ENCODE peak calls at places on chromosomes 12 and 14, in six cellular contexts. Z, P, D, C, U and M are unnamed samples.

GRCh38 chr14:32230695-32231280 is 27.7 kb upstream of the RNU6-8 start:
- DNase-seq in Z (no peak), P (peak; percentile 32), D (no peak), C (no peak), U (no peak), M (peak; percentile 86)

GRCh38 chr14:73607241-73607640 is 5.1 kb upstream of the ACOT6 start:
- DNase-seq in Z (no peak), P (no peak), D (no peak), C (no peak), U (no peak), M (no peak)

GRCh38 chr12:25308761-25309160 is 58.0 kb upstream of the KRAS start:
- DNase-seq in Z (no peak), P (no peak), D (no peak), C (no peak), U (no peak), M (no peak)

GRCh38 chr12:16670456-16671050 is 64.6 kb upstream of the LMO3 start:
- DNase-seq in Z (no peak), P (no peak), D (no peak), C (no peak), U (no peak), M (no peak)

GRCh38 chr12:79186506-79186905 is 321.9 kb downstream of the SYT1 start:
- DNase-seq in Z (no peak), P (no peak), D (no peak), C (no peak), U (no peak), M (no peak)

GRCh38 chr12:131990066-131990979 is 40.6 kb downstream of the EP400 start:
- DNase-seq in Z (no peak), P (no peak), D (no peak), C (peak; percentile 55), U (no peak), M (no peak)

GRCh38 chr12:45742590-45742989 is 13.1 kb downstream of the ARID2 start:
- DNase-seq in Z (no peak), P (no peak), D (no peak), C (no peak), U (no peak), M (no peak)

GRCh38 chr12:124044809-124045321 is 71.8 kb downstream of the ZNF664 start:
- DNase-seq in Z (no peak), P (no peak), D (peak; percentile 90), C (no peak), U (no peak), M (no peak)

GRCh38 chr12:67667276-67668073 is 18.9 kb downstream of the DYRK2 start:
- DNase-seq in Z (no peak), P (peak; percentile 67), D (no peak), C (no peak), U (peak; percentile 81), M (no peak)

GRCh38 chr12:52139579-52140062 is 52.2 kb downstream of the KRT80 start:
- DNase-seq in Z (no peak), P (no peak), D (peak; percentile 31), C (peak; percentile 77), U (no peak), M (no peak)

GRCh38 chr14:32350020-32350419 is 20.9 kb downstream of the AKAP6 start:
- DNase-seq in Z (no peak), P (no peak), D (no peak), C (no peak), U (no peak), M (no peak)

GRCh38 chr12:100672075-100672592 is 98.7 kb downstream of the GAS2L3 start:
- DNase-seq in Z (peak; percentile 22), P (no peak), D (peak; percentile 49), C (peak; percentile 85), U (no peak), M (no peak)

GRCh38 chr12:45331552-45331951 is 115.7 kb downstream of the ANO6 start:
- DNase-seq in Z (no peak), P (no peak), D (no peak), C (no peak), U (no peak), M (no peak)

GRCh38 chr12:113486722-113487121 is 15.1 kb upstream of the LHX5 start:
- DNase-seq in Z (no peak), P (no peak), D (no peak), C (no peak), U (no peak), M (no peak)

GRCh38 chr14:52551696-52552062 is 626 bp downstream of the TXNDC16 start:
- DNase-seq in Z (no peak), P (no peak), D (peak; percentile 65), C (no peak), U (no peak), M (no peak)
- TF ChIP-seq CTCF in Z (no peak), P (peak; percentile 14), D (peak; percentile 40), C (no peak), U (no peak), M (peak; percentile 38)

DNA sequence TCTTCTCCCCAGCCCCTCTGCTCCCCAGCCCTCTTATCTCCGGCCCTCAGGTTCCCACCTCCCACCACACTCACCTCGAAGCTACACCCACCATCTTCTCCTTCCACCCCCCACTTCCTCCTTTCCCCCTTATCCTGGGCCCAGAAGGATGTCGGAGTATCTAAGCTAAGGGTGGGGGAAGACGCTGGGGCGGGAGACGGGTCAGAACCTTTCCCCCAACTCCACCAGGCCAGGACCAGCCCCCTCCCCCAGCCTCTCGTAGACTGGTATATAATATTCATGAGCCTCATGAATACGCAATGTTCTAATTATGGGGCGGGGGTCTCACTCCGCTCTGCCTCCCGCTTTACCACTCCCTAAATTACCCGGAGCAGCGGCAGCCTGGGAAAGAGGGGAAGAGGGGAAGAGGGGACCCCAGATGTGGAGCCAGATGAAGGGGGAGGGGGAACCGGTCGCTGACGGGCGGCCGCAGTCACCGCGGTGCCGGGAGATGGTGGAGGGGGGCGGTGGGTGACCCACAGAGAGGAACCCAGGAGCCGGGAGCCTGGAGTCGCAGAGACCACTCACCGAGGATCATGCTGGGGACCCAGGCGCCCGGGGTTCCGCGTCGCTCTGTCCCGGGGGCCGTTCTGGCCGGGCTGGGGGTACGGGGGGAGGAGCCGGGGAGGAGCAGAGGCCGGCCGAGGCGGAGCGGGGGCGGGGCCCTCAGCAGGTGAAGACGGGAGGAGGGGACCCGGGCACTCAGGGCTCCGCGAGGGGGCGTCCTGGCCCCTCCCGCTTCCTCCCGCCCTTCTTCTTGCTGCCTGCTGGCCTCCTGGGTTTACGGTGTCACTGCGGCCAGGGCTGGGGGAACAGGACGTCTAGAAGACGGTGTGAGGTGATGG is 6.4 kb upstream of the ZNF385A start:
- DNase-seq in Z (peak; percentile 41), P (peak; percentile 83), D (peak; percentile 55), C (peak; percentile 85), U (peak; percentile 40), M (no peak)
- TF ChIP-seq CTCF in Z (peak; percentile 37), P (no peak), D (no peak), C (no peak), U (no peak), M (peak; percentile 13)

DNA sequence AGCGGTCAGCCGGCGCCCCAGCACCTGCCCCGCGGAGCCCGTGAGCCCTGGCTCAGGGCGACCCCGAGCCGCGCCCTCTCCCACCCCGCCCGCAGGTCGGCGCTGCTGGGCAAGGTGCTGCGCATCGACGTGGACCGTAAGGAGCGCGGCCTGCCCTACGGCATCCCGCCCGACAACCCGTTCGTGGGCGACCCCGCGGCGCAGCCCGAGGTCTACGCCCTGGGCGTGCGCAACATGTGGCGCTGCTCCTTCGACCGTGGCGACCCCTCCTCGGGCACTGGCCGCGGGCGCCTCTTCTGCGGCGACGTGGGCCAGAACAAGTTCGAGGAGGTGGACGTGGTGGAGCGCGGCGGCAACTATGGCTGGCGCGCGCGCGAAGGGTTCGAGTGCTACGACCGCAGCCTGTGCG is 14.4 kb downstream of the HHIPL1 start:
- DNase-seq in Z (no peak), P (peak; percentile 61), D (no peak), C (peak; percentile 71), U (no peak), M (no peak)
- TF ChIP-seq CTCF in Z (no peak), P (no peak), D (no peak), C (peak; percentile 29), U (no peak), M (no peak)

GRCh38 chr12:78118036-78118435 is 287.3 kb downstream of the NAV3 start:
- DNase-seq in Z (no peak), P (no peak), D (peak; percentile 40), C (peak; percentile 45), U (no peak), M (no peak)
- TF ChIP-seq CTCF in Z (no peak), P (no peak), D (peak; percentile 26), C (no peak), U (no peak), M (no peak)

DNA sequence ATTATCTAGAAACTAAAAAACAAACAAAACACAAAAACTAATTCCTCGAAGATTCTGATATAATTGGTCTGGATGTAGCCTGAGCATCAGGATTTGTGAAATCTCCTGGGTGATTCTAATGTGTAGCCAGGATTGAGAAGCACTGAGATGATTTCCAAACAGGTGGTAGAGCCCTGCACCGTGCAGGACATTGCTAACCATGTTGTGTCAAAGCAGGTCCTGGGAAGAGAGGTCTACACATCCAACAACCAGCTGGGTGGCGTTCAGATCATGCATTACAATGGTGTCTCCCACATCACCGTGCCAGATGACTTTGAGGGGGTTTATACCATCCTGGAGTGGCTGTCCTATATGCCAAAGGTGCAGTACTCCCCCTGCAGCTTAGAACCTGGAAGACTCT is 56.3 kb downstream of the FOXN4 start:
- DNase-seq in Z (no peak), P (no peak), D (peak; percentile 19), C (no peak), U (no peak), M (no peak)
- TF ChIP-seq CTCF in Z (no peak), P (no peak), D (no peak), C (no peak), U (no peak), M (no peak)

GRCh38 chr14:92656306-92656705 is 92.1 kb downstream of the LGMN start:
- DNase-seq in Z (no peak), P (no peak), D (no peak), C (no peak), U (no peak), M (no peak)
- TF ChIP-seq CTCF in Z (no peak), P (peak; percentile 2), D (no peak), C (no peak), U (no peak), M (peak; percentile 15)

DNA sequence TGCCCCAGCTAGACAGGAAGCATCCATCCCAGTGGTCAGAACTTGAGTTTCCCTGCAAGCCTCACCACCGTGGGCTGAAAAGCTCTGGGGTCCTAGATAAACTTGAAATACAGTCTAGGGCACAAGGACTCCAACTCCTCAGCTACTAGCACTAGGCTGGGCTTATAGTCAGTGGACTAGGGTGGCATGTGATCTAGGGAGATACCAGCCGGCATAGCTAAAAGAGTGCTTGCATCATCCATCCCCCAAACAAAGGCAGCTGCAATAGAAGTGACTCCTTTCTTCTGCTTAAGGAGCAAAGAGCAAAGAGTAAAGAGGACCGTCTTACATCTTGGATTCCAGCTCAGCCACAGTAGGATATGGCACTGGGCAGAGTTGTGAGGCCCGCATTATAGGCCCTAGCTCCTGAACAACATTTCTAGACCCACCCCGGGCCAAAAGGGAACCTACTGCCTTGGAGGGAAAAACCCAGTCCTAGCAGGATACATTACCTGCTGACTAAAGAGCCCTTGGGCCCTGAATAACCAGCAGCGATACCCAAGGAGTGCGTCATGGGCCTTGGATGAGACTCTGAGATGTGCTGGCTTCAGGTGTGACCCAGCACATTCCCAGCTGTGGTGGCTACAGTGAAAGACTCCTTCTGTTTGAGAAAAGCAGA is 17.9 kb upstream of the SOS2 start:
- DNase-seq in Z (no peak), P (no peak), D (no peak), C (no peak), U (no peak), M (no peak)
- TF ChIP-seq CTCF in Z (no peak), P (no peak), D (no peak), C (no peak), U (no peak), M (no peak)

GRCh38 chr12:111443086-111443485 is 37.4 kb downstream of the SH2B3 start:
- DNase-seq in Z (no peak), P (peak; percentile 59), D (no peak), C (no peak), U (peak; percentile 8), M (no peak)
- TF ChIP-seq CTCF in Z (no peak), P (no peak), D (no peak), C (no peak), U (no peak), M (no peak)

GRCh38 chr12:96617178-96617577 is 127.8 kb downstream of the CFAP54 start:
- DNase-seq in Z (no peak), P (no peak), D (peak; percentile 21), C (peak; percentile 14), U (no peak), M (no peak)
- TF ChIP-seq CTCF in Z (peak; percentile 46), P (no peak), D (peak; percentile 26), C (no peak), U (no peak), M (peak; percentile 14)